ENCODE peak calls at places on chromosome 4, in six cellular contexts. One of them, this sample, is unnamed.
A peak's percentile ranks its signal among the peaks of the same experiment; 100 is the strongest.

GRCh38 chr4:123418486-123418931 is 21.9 kb downstream of the SPRY1 start:
- DNase-seq in Karpas-422: no peak
- DNase-seq in body of pancreas: peak; percentile 47
- DNase-seq in WERI-Rb-1: no peak
- DNase-seq in heart right ventricle: peak; percentile 22
- DNase-seq in HL-60: peak; percentile 83
- DNase-seq in this sample: no peak

GRCh38 chr4:25863347-25863784 is 578 bp upstream of the SEL1L3 start:
- DNase-seq in Karpas-422: peak; percentile 63
- DNase-seq in body of pancreas: peak; percentile 82
- DNase-seq in WERI-Rb-1: peak; percentile 44
- DNase-seq in heart right ventricle: no peak
- DNase-seq in HL-60: no peak
- DNase-seq in this sample: no peak

GRCh38 chr4:26557164-26557563 is 26.7 kb upstream of the TBC1D19 start:
- DNase-seq in Karpas-422: no peak
- DNase-seq in body of pancreas: no peak
- DNase-seq in WERI-Rb-1: no peak
- DNase-seq in heart right ventricle: no peak
- DNase-seq in HL-60: no peak
- DNase-seq in this sample: no peak

GRCh38 chr4:154491731-154492249 is at the start of gene DCHS2:
- DNase-seq in Karpas-422: no peak
- DNase-seq in body of pancreas: no peak
- DNase-seq in WERI-Rb-1: peak; percentile 84
- DNase-seq in heart right ventricle: no peak
- DNase-seq in HL-60: no peak
- DNase-seq in this sample: peak; percentile 3

GRCh38 chr4:64857815-64858214 is 448.6 kb upstream of the TECRL start:
- DNase-seq in Karpas-422: no peak
- DNase-seq in body of pancreas: no peak
- DNase-seq in WERI-Rb-1: no peak
- DNase-seq in heart right ventricle: no peak
- DNase-seq in HL-60: no peak
- DNase-seq in this sample: no peak

GRCh38 chr4:101259876-101260275 is 87.5 kb downstream of the PPP3CA start:
- DNase-seq in Karpas-422: no peak
- DNase-seq in body of pancreas: no peak
- DNase-seq in WERI-Rb-1: no peak
- DNase-seq in heart right ventricle: no peak
- DNase-seq in HL-60: no peak
- DNase-seq in this sample: no peak

GRCh38 chr4:138226351-138226750 is 15.8 kb downstream of the SLC7A11 start:
- DNase-seq in Karpas-422: no peak
- DNase-seq in body of pancreas: no peak
- DNase-seq in WERI-Rb-1: no peak
- DNase-seq in heart right ventricle: no peak
- DNase-seq in HL-60: no peak
- DNase-seq in this sample: no peak

GRCh38 chr4:48090621-48091020 is 43.4 kb downstream of the TXK start:
- DNase-seq in Karpas-422: no peak
- DNase-seq in body of pancreas: no peak
- DNase-seq in WERI-Rb-1: peak; percentile 23
- DNase-seq in heart right ventricle: no peak
- DNase-seq in HL-60: no peak
- DNase-seq in this sample: no peak

GRCh38 chr4:173913496-173913895 is 370.0 kb downstream of the FBXO8 start:
- DNase-seq in Karpas-422: no peak
- DNase-seq in body of pancreas: no peak
- DNase-seq in WERI-Rb-1: no peak
- DNase-seq in heart right ventricle: no peak
- DNase-seq in HL-60: no peak
- DNase-seq in this sample: no peak

GRCh38 chr4:141240259-141240658 is 19.6 kb downstream of the ZNF330 start:
- DNase-seq in Karpas-422: no peak
- DNase-seq in body of pancreas: no peak
- DNase-seq in WERI-Rb-1: no peak
- DNase-seq in heart right ventricle: no peak
- DNase-seq in HL-60: no peak
- DNase-seq in this sample: no peak

GRCh38 chr4:3657917-3658913 is 108.0 kb upstream of the ADRA2C start:
- DNase-seq in Karpas-422: no peak
- DNase-seq in body of pancreas: peak; percentile 27
- DNase-seq in WERI-Rb-1: no peak
- DNase-seq in heart right ventricle: peak; percentile 29
- DNase-seq in HL-60: no peak
- DNase-seq in this sample: no peak

GRCh38 chr4:151099976-151100417 is 569 bp downstream of the RPS3A start:
- DNase-seq in Karpas-422: peak; percentile 64
- DNase-seq in body of pancreas: no peak
- DNase-seq in WERI-Rb-1: no peak
- DNase-seq in heart right ventricle: no peak
- DNase-seq in HL-60: no peak
- DNase-seq in this sample: no peak

GRCh38 chr4:2689825-2690700 is 66.1 kb downstream of the TNIP2 start:
- DNase-seq in Karpas-422: peak; percentile 95
- DNase-seq in body of pancreas: no peak
- DNase-seq in WERI-Rb-1: no peak
- DNase-seq in heart right ventricle: no peak
- DNase-seq in HL-60: no peak
- DNase-seq in this sample: no peak

GRCh38 chr4:159390648-159391047 is 287.8 kb downstream of the RAPGEF2 start:
- DNase-seq in Karpas-422: no peak
- DNase-seq in body of pancreas: no peak
- DNase-seq in WERI-Rb-1: no peak
- DNase-seq in heart right ventricle: no peak
- DNase-seq in HL-60: no peak
- DNase-seq in this sample: no peak

GRCh38 chr4:100289980-100290379 is 99.7 kb upstream of the DDIT4L start:
- DNase-seq in Karpas-422: no peak
- DNase-seq in body of pancreas: no peak
- DNase-seq in WERI-Rb-1: no peak
- DNase-seq in heart right ventricle: no peak
- DNase-seq in HL-60: no peak
- DNase-seq in this sample: no peak

GRCh38 chr4:111943796-111944203 is 201.5 kb upstream of the FAM241A start:
- DNase-seq in Karpas-422: peak; percentile 67
- DNase-seq in body of pancreas: peak; percentile 68
- DNase-seq in WERI-Rb-1: peak; percentile 87
- DNase-seq in heart right ventricle: no peak
- DNase-seq in HL-60: peak; percentile 15
- DNase-seq in this sample: peak; percentile 11

GRCh38 chr4:183100827-183101226 is 1.8 kb downstream of the WWC2 start:
- DNase-seq in Karpas-422: no peak
- DNase-seq in body of pancreas: peak; percentile 18
- DNase-seq in WERI-Rb-1: no peak
- DNase-seq in heart right ventricle: no peak
- DNase-seq in HL-60: no peak
- DNase-seq in this sample: no peak

GRCh38 chr4:183098723-183099536 is at the start of gene WWC2:
- DNase-seq in Karpas-422: no peak
- DNase-seq in body of pancreas: peak; percentile 91
- DNase-seq in WERI-Rb-1: peak; percentile 90
- DNase-seq in heart right ventricle: peak; percentile 89
- DNase-seq in HL-60: peak; percentile 61
- DNase-seq in this sample: peak; percentile 14

GRCh38 chr4:183098080-183098722 is 856 bp upstream of the WWC2 start:
- DNase-seq in Karpas-422: no peak
- DNase-seq in body of pancreas: peak; percentile 56
- DNase-seq in WERI-Rb-1: no peak
- DNase-seq in heart right ventricle: peak; percentile 51
- DNase-seq in HL-60: no peak
- DNase-seq in this sample: no peak

GRCh38 chr4:183100298-183100599 is 1.2 kb downstream of the WWC2 start:
- DNase-seq in Karpas-422: no peak
- DNase-seq in body of pancreas: no peak
- DNase-seq in WERI-Rb-1: no peak
- DNase-seq in heart right ventricle: no peak
- DNase-seq in HL-60: no peak
- DNase-seq in this sample: no peak

DNA sequence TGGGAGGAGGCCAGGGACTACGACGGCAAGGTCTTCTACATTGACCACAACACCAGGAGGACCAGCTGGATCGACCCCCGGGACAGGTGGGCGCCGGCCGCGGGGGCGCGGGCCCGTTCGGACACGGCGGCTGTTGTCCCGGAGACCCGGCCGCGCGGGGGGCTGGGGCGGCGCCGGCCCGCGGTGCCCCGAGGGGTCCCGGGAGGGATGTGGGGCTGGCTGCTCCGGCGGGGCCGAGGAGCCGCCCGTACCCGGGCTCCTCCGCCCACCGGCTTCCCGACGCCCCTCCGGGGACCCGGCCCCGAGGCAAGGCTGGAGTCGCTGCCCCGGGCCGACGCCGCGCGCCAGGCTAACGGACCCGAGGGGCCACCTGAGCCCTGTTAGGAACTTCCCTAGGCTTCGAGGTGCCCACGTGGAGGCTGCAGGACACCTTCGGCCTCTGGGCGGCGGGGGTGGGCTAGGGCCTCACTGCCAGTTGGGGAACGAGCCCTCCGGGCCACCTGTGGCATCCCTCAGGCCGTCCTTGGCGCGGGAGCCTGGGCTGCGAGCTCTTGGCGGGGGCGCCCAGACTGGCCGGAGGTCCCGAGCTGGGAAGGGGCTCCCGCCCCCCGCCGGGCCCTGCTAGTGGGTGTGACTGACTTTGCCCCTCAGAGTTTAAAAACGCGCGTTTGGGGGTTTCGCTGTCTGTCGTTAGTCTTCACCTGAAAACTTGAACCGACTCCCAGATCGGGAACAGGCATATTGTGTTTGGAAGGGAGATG is 660 bp downstream of the WWC2 start:
- DNase-seq in Karpas-422: no peak
- DNase-seq in body of pancreas: peak; percentile 55
- DNase-seq in WERI-Rb-1: peak; percentile 74
- DNase-seq in heart right ventricle: peak; percentile 36
- DNase-seq in HL-60: no peak
- DNase-seq in this sample: no peak
- H3K4me3 ChIP-seq in Karpas-422: no peak overlapping the region
- H3K4me3 ChIP-seq in body of pancreas: peak overlapping the region; percentile 5
- H3K4me3 ChIP-seq in WERI-Rb-1: peak overlapping the region; percentile 90
- H3K4me3 ChIP-seq in heart right ventricle: peak overlapping the region; percentile 91
- H3K4me3 ChIP-seq in HL-60: peak overlapping the region; percentile 53
- H3K4me3 ChIP-seq in this sample: peak overlapping the region; percentile 27

GRCh38 chr4:122005064-122005755 is 53.4 kb upstream of the TRPC3 start:
- DNase-seq in Karpas-422: no peak
- DNase-seq in body of pancreas: no peak
- DNase-seq in WERI-Rb-1: no peak
- DNase-seq in heart right ventricle: peak; percentile 21
- DNase-seq in HL-60: no peak
- DNase-seq in this sample: no peak
- H3K4me3 ChIP-seq in Karpas-422: no peak overlapping the region
- H3K4me3 ChIP-seq in body of pancreas: no peak overlapping the region
- H3K4me3 ChIP-seq in WERI-Rb-1: no peak overlapping the region
- H3K4me3 ChIP-seq in heart right ventricle: no peak overlapping the region
- H3K4me3 ChIP-seq in HL-60: no peak overlapping the region
- H3K4me3 ChIP-seq in this sample: no peak overlapping the region

GRCh38 chr4:89305712-89306437 is 1.7 kb downstream of the GPRIN3 start:
- DNase-seq in Karpas-422: no peak
- DNase-seq in body of pancreas: peak; percentile 34
- DNase-seq in WERI-Rb-1: no peak
- DNase-seq in heart right ventricle: no peak
- DNase-seq in HL-60: no peak
- DNase-seq in this sample: no peak
- H3K4me3 ChIP-seq in Karpas-422: no peak overlapping the region
- H3K4me3 ChIP-seq in body of pancreas: no peak overlapping the region
- H3K4me3 ChIP-seq in WERI-Rb-1: peak overlapping the region; percentile 80
- H3K4me3 ChIP-seq in heart right ventricle: peak overlapping the region; percentile 64
- H3K4me3 ChIP-seq in HL-60: no peak overlapping the region
- H3K4me3 ChIP-seq in this sample: no peak overlapping the region

GRCh38 chr4:73335717-73336116 is 68.4 kb upstream of the ALB start:
- DNase-seq in Karpas-422: no peak
- DNase-seq in body of pancreas: no peak
- DNase-seq in WERI-Rb-1: peak; percentile 51
- DNase-seq in heart right ventricle: no peak
- DNase-seq in HL-60: no peak
- DNase-seq in this sample: no peak
- H3K4me3 ChIP-seq in Karpas-422: no peak overlapping the region
- H3K4me3 ChIP-seq in body of pancreas: no peak overlapping the region
- H3K4me3 ChIP-seq in WERI-Rb-1: no peak overlapping the region
- H3K4me3 ChIP-seq in heart right ventricle: no peak overlapping the region
- H3K4me3 ChIP-seq in HL-60: no peak overlapping the region
- H3K4me3 ChIP-seq in this sample: no peak overlapping the region

GRCh38 chr4:55410431-55410830 is 14.7 kb downstream of the TMEM165 start:
- DNase-seq in Karpas-422: no peak
- DNase-seq in body of pancreas: no peak
- DNase-seq in WERI-Rb-1: no peak
- DNase-seq in heart right ventricle: no peak
- DNase-seq in HL-60: no peak
- DNase-seq in this sample: no peak

GRCh38 chr4:55411621-55412020 is 15.9 kb downstream of the TMEM165 start:
- DNase-seq in Karpas-422: no peak
- DNase-seq in body of pancreas: peak; percentile 26
- DNase-seq in WERI-Rb-1: no peak
- DNase-seq in heart right ventricle: no peak
- DNase-seq in HL-60: no peak
- DNase-seq in this sample: no peak

GRCh38 chr4:55407764-55408163 is 12.0 kb downstream of the TMEM165 start:
- DNase-seq in Karpas-422: no peak
- DNase-seq in body of pancreas: no peak
- DNase-seq in WERI-Rb-1: no peak
- DNase-seq in heart right ventricle: no peak
- DNase-seq in HL-60: no peak
- DNase-seq in this sample: no peak

GRCh38 chr4:55407119-55407518 is 11.4 kb downstream of the TMEM165 start:
- DNase-seq in Karpas-422: no peak
- DNase-seq in body of pancreas: no peak
- DNase-seq in WERI-Rb-1: no peak
- DNase-seq in heart right ventricle: no peak
- DNase-seq in HL-60: no peak
- DNase-seq in this sample: no peak

GRCh38 chr4:55409468-55410171 is 13.9 kb downstream of the TMEM165 start:
- DNase-seq in Karpas-422: peak; percentile 67
- DNase-seq in body of pancreas: no peak
- DNase-seq in WERI-Rb-1: no peak
- DNase-seq in heart right ventricle: peak; percentile 57
- DNase-seq in HL-60: peak; percentile 36
- DNase-seq in this sample: no peak
- H3K4me3 ChIP-seq in Karpas-422: no peak overlapping the region
- H3K4me3 ChIP-seq in body of pancreas: no peak overlapping the region
- H3K4me3 ChIP-seq in WERI-Rb-1: no peak overlapping the region
- H3K4me3 ChIP-seq in heart right ventricle: no peak overlapping the region
- H3K4me3 ChIP-seq in HL-60: no peak overlapping the region
- H3K4me3 ChIP-seq in this sample: no peak overlapping the region

DNA sequence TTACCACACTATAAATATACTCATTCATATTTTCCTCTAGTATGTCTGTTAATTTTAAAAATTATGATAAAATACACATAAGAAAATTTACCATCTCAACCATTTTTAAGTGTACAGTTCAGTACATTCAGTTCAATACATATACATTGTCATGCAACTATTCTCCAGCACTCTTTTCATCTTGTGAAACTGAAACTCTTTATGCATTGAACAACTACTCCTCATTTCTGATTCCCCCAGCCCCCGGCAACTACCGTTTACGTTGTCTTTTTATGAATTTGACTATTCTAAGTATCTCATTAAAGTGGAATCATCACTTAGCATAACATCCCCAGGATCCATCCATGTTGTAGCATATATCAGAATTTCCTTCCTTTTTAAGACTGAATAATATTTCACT is 8.7 kb downstream of the SMARCAD1 start:
- DNase-seq in Karpas-422: no peak
- DNase-seq in body of pancreas: no peak
- DNase-seq in WERI-Rb-1: no peak
- DNase-seq in heart right ventricle: no peak
- DNase-seq in HL-60: no peak
- DNase-seq in this sample: no peak
- H3K4me3 ChIP-seq in Karpas-422: no peak overlapping the region
- H3K4me3 ChIP-seq in body of pancreas: no peak overlapping the region
- H3K4me3 ChIP-seq in WERI-Rb-1: no peak overlapping the region
- H3K4me3 ChIP-seq in heart right ventricle: no peak overlapping the region
- H3K4me3 ChIP-seq in HL-60: no peak overlapping the region
- H3K4me3 ChIP-seq in this sample: no peak overlapping the region

GRCh38 chr4:76233088-76233487 is 18.4 kb upstream of the FAM47E start:
- DNase-seq in Karpas-422: no peak
- DNase-seq in body of pancreas: no peak
- DNase-seq in WERI-Rb-1: no peak
- DNase-seq in heart right ventricle: no peak
- DNase-seq in HL-60: no peak
- DNase-seq in this sample: no peak
- H3K4me3 ChIP-seq in Karpas-422: no peak overlapping the region
- H3K4me3 ChIP-seq in body of pancreas: no peak overlapping the region
- H3K4me3 ChIP-seq in WERI-Rb-1: no peak overlapping the region
- H3K4me3 ChIP-seq in heart right ventricle: no peak overlapping the region
- H3K4me3 ChIP-seq in HL-60: no peak overlapping the region
- H3K4me3 ChIP-seq in this sample: no peak overlapping the region